ENCODE peak calls at places on chromosome 9, in five cellular contexts. T is GM12865; O is fibroblast of mammary gland; Q is stimulated activated CD4-positive, alpha-beta T cell treated with anti-CD3 and anti-CD28 coated beads, TNF-alpha, amount 100 ng/mL, for 48 hours; U is GM23248. B is an unnamed sample.

GRCh38 chr9:129826759-129827158 is 2.8 kb upstream of the TOR1A start:
- DNase-seq in T (no peak), U (no peak), Q (no peak), O (no peak), B (no peak)

GRCh38 chr9:129761901-129762359 is 9.1 kb upstream of the PTGES start:
- DNase-seq in O (peak), Q (no peak), U (peak), T (no peak), B (peak)

GRCh38 chr9:72577212-72577753 is 55.9 kb downstream of the TMC1 start:
- DNase-seq in U (peak), O (peak), T (no peak), Q (no peak), B (peak)

GRCh38 chr9:119963258-119963797 is 594.1 kb upstream of the BRINP1 start:
- DNase-seq in Q (no peak), U (peak), T (no peak), O (peak), B (peak)

GRCh38 chr9:28293691-28294090 is 720.4 kb upstream of the C9orf72 start:
- DNase-seq in U (no peak), Q (no peak), T (no peak), O (no peak), B (no peak)

GRCh38 chr9:129408535-129409215 is 212.2 kb downstream of the C9orf50 start:
- DNase-seq in U (no peak), Q (no peak), T (no peak), O (no peak), B (no peak)

GRCh38 chr9:1875921-1876448 is 139.2 kb upstream of the SMARCA2 start:
- DNase-seq in T (peak), U (no peak), Q (peak), O (no peak), B (no peak)

GRCh38 chr9:125522328-125522725 is 184.7 kb downstream of the MAPKAP1 start:
- DNase-seq in Q (no peak), O (peak), U (peak), T (no peak), B (peak)

GRCh38 chr9:27532046-27532445 is 2.4 kb upstream of the MOB3B start:
- DNase-seq in O (no peak), Q (no peak), T (no peak), U (no peak), B (no peak)

GRCh38 chr9:19690128-19690527 is 98.7 kb downstream of the SLC24A2 start:
- DNase-seq in U (no peak), Q (no peak), T (no peak), O (peak), B (no peak)

GRCh38 chr9:86287013-86287412 is 4.7 kb upstream of the ISCA1 start:
- DNase-seq in T (peak), Q (no peak), U (peak), O (peak), B (peak)

GRCh38 chr9:23556459-23556858 is 269.6 kb downstream of the ELAVL2 start:
- DNase-seq in Q (no peak), T (no peak), O (no peak), U (no peak), B (no peak)

GRCh38 chr9:135727257-135727875 is 25.4 kb downstream of the KCNT1 start:
- DNase-seq in U (no peak), Q (no peak), O (no peak), T (no peak), B (no peak)

GRCh38 chr9:7234144-7234543 is 476.4 kb downstream of the KDM4C start:
- DNase-seq in U (peak), Q (peak), O (peak), T (peak), B (peak)

GRCh38 chr9:107105784-107106183 is 177.3 kb upstream of the RAD23B start:
- DNase-seq in U (no peak), T (no peak), O (no peak), Q (no peak), B (no peak)